ENCODE peak calls at places on chromosomes 13 and 19, in nine cellular contexts. One of them, this sample, is unnamed.

GRCh38 chr13:19863323-19864017 is at the start of gene ZMYM5:
- DNase-seq in NCI-H774: peak; percentile 93
- DNase-seq in ovary: peak; percentile 98
- DNase-seq in NCI-H1092 treated with DMSO at 0.1 percent for 48 hours: peak; percentile 99
- DNase-seq in psoas muscle: peak; percentile 100
- DNase-seq in D721Med: peak; percentile 87
- DNase-seq in amniotic epithelial cell: peak; percentile 99
- DNase-seq in activated CD4-positive, alpha-beta T cell treated with anti-CD3 and anti-CD28 coated beads for 48 hours: peak; percentile 98
- DNase-seq in sciatic nerve: peak; percentile 99
- DNase-seq in this sample: peak; percentile 99

GRCh38 chr19:4352701-4353121 is 9.3 kb downstream of the MPND start:
- DNase-seq in NCI-H774: no peak
- DNase-seq in ovary: peak; percentile 63
- DNase-seq in NCI-H1092 treated with DMSO at 0.1 percent for 48 hours: peak; percentile 25
- DNase-seq in psoas muscle: no peak
- DNase-seq in D721Med: peak; percentile 87
- DNase-seq in amniotic epithelial cell: peak; percentile 61
- DNase-seq in activated CD4-positive, alpha-beta T cell treated with anti-CD3 and anti-CD28 coated beads for 48 hours: peak; percentile 64
- DNase-seq in sciatic nerve: peak; percentile 67
- DNase-seq in this sample: peak; percentile 30

GRCh38 chr19:10936661-10937084 is 8.1 kb downstream of the TIMM29 start:
- DNase-seq in NCI-H774: peak; percentile 77
- DNase-seq in ovary: peak; percentile 58
- DNase-seq in NCI-H1092 treated with DMSO at 0.1 percent for 48 hours: peak; percentile 84
- DNase-seq in psoas muscle: no peak
- DNase-seq in D721Med: no peak
- DNase-seq in amniotic epithelial cell: peak; percentile 78
- DNase-seq in activated CD4-positive, alpha-beta T cell treated with anti-CD3 and anti-CD28 coated beads for 48 hours: peak; percentile 33
- DNase-seq in sciatic nerve: no peak
- DNase-seq in this sample: peak; percentile 66

GRCh38 chr19:35715981-35716734 is 1.6 kb upstream of the KMT2B start:
- DNase-seq in NCI-H774: no peak
- DNase-seq in ovary: peak; percentile 72
- DNase-seq in NCI-H1092 treated with DMSO at 0.1 percent for 48 hours: no peak
- DNase-seq in psoas muscle: peak; percentile 81
- DNase-seq in D721Med: no peak
- DNase-seq in amniotic epithelial cell: peak; percentile 26
- DNase-seq in activated CD4-positive, alpha-beta T cell treated with anti-CD3 and anti-CD28 coated beads for 48 hours: no peak
- DNase-seq in sciatic nerve: peak; percentile 83
- DNase-seq in this sample: peak; percentile 30

GRCh38 chr13:91328726-91329125 is 18.8 kb upstream of the MIR17HG start:
- DNase-seq in NCI-H774: no peak
- DNase-seq in ovary: no peak
- DNase-seq in NCI-H1092 treated with DMSO at 0.1 percent for 48 hours: no peak
- DNase-seq in psoas muscle: no peak
- DNase-seq in D721Med: no peak
- DNase-seq in amniotic epithelial cell: no peak
- DNase-seq in activated CD4-positive, alpha-beta T cell treated with anti-CD3 and anti-CD28 coated beads for 48 hours: no peak
- DNase-seq in sciatic nerve: no peak
- DNase-seq in this sample: no peak

GRCh38 chr13:108213946-108214345 is 1.4 kb downstream of the LIG4 start:
- DNase-seq in NCI-H774: peak; percentile 58
- DNase-seq in ovary: no peak
- DNase-seq in NCI-H1092 treated with DMSO at 0.1 percent for 48 hours: no peak
- DNase-seq in psoas muscle: no peak
- DNase-seq in D721Med: no peak
- DNase-seq in amniotic epithelial cell: no peak
- DNase-seq in activated CD4-positive, alpha-beta T cell treated with anti-CD3 and anti-CD28 coated beads for 48 hours: no peak
- DNase-seq in sciatic nerve: no peak
- DNase-seq in this sample: peak; percentile 53

GRCh38 chr19:17473041-17473440 is 2.7 kb downstream of the SLC27A1 start:
- DNase-seq in NCI-H774: no peak
- DNase-seq in ovary: no peak
- DNase-seq in NCI-H1092 treated with DMSO at 0.1 percent for 48 hours: no peak
- DNase-seq in psoas muscle: no peak
- DNase-seq in D721Med: no peak
- DNase-seq in amniotic epithelial cell: peak; percentile 77
- DNase-seq in activated CD4-positive, alpha-beta T cell treated with anti-CD3 and anti-CD28 coated beads for 48 hours: no peak
- DNase-seq in sciatic nerve: no peak
- DNase-seq in this sample: peak; percentile 83

GRCh38 chr13:24636776-24637175 is 43.4 kb upstream of the ATP12A start:
- DNase-seq in NCI-H774: no peak
- DNase-seq in ovary: no peak
- DNase-seq in NCI-H1092 treated with DMSO at 0.1 percent for 48 hours: no peak
- DNase-seq in psoas muscle: no peak
- DNase-seq in D721Med: no peak
- DNase-seq in amniotic epithelial cell: no peak
- DNase-seq in activated CD4-positive, alpha-beta T cell treated with anti-CD3 and anti-CD28 coated beads for 48 hours: no peak
- DNase-seq in sciatic nerve: no peak
- DNase-seq in this sample: no peak

GRCh38 chr19:30584121-30584520 is 211.9 kb downstream of the ZNF536 start:
- DNase-seq in NCI-H774: no peak
- DNase-seq in ovary: no peak
- DNase-seq in NCI-H1092 treated with DMSO at 0.1 percent for 48 hours: no peak
- DNase-seq in psoas muscle: no peak
- DNase-seq in D721Med: peak; percentile 66
- DNase-seq in amniotic epithelial cell: no peak
- DNase-seq in activated CD4-positive, alpha-beta T cell treated with anti-CD3 and anti-CD28 coated beads for 48 hours: no peak
- DNase-seq in sciatic nerve: no peak
- DNase-seq in this sample: no peak

GRCh38 chr13:98445340-98446233 is 131.3 kb downstream of the STK24 start:
- DNase-seq in NCI-H774: no peak
- DNase-seq in ovary: peak; percentile 77
- DNase-seq in NCI-H1092 treated with DMSO at 0.1 percent for 48 hours: peak; percentile 28
- DNase-seq in psoas muscle: peak; percentile 83
- DNase-seq in D721Med: peak; percentile 73
- DNase-seq in amniotic epithelial cell: peak; percentile 28
- DNase-seq in activated CD4-positive, alpha-beta T cell treated with anti-CD3 and anti-CD28 coated beads for 48 hours: peak; percentile 87
- DNase-seq in sciatic nerve: peak; percentile 85
- DNase-seq in this sample: peak; percentile 10

GRCh38 chr13:74794582-74794981 is 660.4 kb upstream of the KLF12 start:
- DNase-seq in NCI-H774: no peak
- DNase-seq in ovary: no peak
- DNase-seq in NCI-H1092 treated with DMSO at 0.1 percent for 48 hours: no peak
- DNase-seq in psoas muscle: no peak
- DNase-seq in D721Med: no peak
- DNase-seq in amniotic epithelial cell: no peak
- DNase-seq in activated CD4-positive, alpha-beta T cell treated with anti-CD3 and anti-CD28 coated beads for 48 hours: no peak
- DNase-seq in sciatic nerve: no peak
- DNase-seq in this sample: no peak

GRCh38 chr13:106919093-106919492 is 351.2 kb upstream of the ARGLU1 start:
- DNase-seq in NCI-H774: no peak
- DNase-seq in ovary: no peak
- DNase-seq in NCI-H1092 treated with DMSO at 0.1 percent for 48 hours: no peak
- DNase-seq in psoas muscle: no peak
- DNase-seq in D721Med: no peak
- DNase-seq in amniotic epithelial cell: no peak
- DNase-seq in activated CD4-positive, alpha-beta T cell treated with anti-CD3 and anti-CD28 coated beads for 48 hours: no peak
- DNase-seq in sciatic nerve: no peak
- DNase-seq in this sample: no peak

GRCh38 chr13:43136940-43137574 is 113.7 kb downstream of the DNAJC15 start:
- DNase-seq in NCI-H774: no peak
- DNase-seq in ovary: no peak
- DNase-seq in NCI-H1092 treated with DMSO at 0.1 percent for 48 hours: peak; percentile 15
- DNase-seq in psoas muscle: no peak
- DNase-seq in D721Med: no peak
- DNase-seq in amniotic epithelial cell: no peak
- DNase-seq in activated CD4-positive, alpha-beta T cell treated with anti-CD3 and anti-CD28 coated beads for 48 hours: no peak
- DNase-seq in sciatic nerve: no peak
- DNase-seq in this sample: no peak

GRCh38 chr19:47176071-47176626 is 45.5 kb downstream of the SAE1 start:
- DNase-seq in NCI-H774: no peak
- DNase-seq in ovary: no peak
- DNase-seq in NCI-H1092 treated with DMSO at 0.1 percent for 48 hours: no peak
- DNase-seq in psoas muscle: no peak
- DNase-seq in D721Med: no peak
- DNase-seq in amniotic epithelial cell: peak; percentile 51
- DNase-seq in activated CD4-positive, alpha-beta T cell treated with anti-CD3 and anti-CD28 coated beads for 48 hours: no peak
- DNase-seq in sciatic nerve: no peak
- DNase-seq in this sample: peak; percentile 87

GRCh38 chr19:36246006-36246391 is 31.1 kb downstream of the ZNF146 start:
- DNase-seq in NCI-H774: no peak
- DNase-seq in ovary: no peak
- DNase-seq in NCI-H1092 treated with DMSO at 0.1 percent for 48 hours: no peak
- DNase-seq in psoas muscle: no peak
- DNase-seq in D721Med: no peak
- DNase-seq in amniotic epithelial cell: no peak
- DNase-seq in activated CD4-positive, alpha-beta T cell treated with anti-CD3 and anti-CD28 coated beads for 48 hours: no peak
- DNase-seq in sciatic nerve: no peak
- DNase-seq in this sample: no peak

GRCh38 chr19:16470911-16471811 is 609 bp downstream of the EPS15L1 start:
- DNase-seq in NCI-H774: no peak
- DNase-seq in ovary: no peak
- DNase-seq in NCI-H1092 treated with DMSO at 0.1 percent for 48 hours: peak; percentile 13
- DNase-seq in psoas muscle: peak; percentile 66
- DNase-seq in D721Med: no peak
- DNase-seq in amniotic epithelial cell: peak; percentile 57
- DNase-seq in activated CD4-positive, alpha-beta T cell treated with anti-CD3 and anti-CD28 coated beads for 48 hours: peak; percentile 46
- DNase-seq in sciatic nerve: peak; percentile 65
- DNase-seq in this sample: peak; percentile 30

GRCh38 chr13:105050696-105051095 is 1484.8 kb downstream of the EFNB2 start:
- DNase-seq in NCI-H774: no peak
- DNase-seq in ovary: no peak
- DNase-seq in NCI-H1092 treated with DMSO at 0.1 percent for 48 hours: no peak
- DNase-seq in psoas muscle: no peak
- DNase-seq in D721Med: no peak
- DNase-seq in amniotic epithelial cell: no peak
- DNase-seq in activated CD4-positive, alpha-beta T cell treated with anti-CD3 and anti-CD28 coated beads for 48 hours: no peak
- DNase-seq in sciatic nerve: no peak
- DNase-seq in this sample: peak; percentile 51

GRCh38 chr19:49188626-49189200 is 31.1 kb downstream of the TRPM4 start:
- DNase-seq in NCI-H774: no peak
- DNase-seq in ovary: no peak
- DNase-seq in NCI-H1092 treated with DMSO at 0.1 percent for 48 hours: no peak
- DNase-seq in psoas muscle: no peak
- DNase-seq in D721Med: no peak
- DNase-seq in amniotic epithelial cell: no peak
- DNase-seq in activated CD4-positive, alpha-beta T cell treated with anti-CD3 and anti-CD28 coated beads for 48 hours: no peak
- DNase-seq in sciatic nerve: no peak
- DNase-seq in this sample: no peak

GRCh38 chr19:40589723-40590429 is 11.3 kb upstream of the LTBP4 start:
- DNase-seq in NCI-H774: no peak
- DNase-seq in ovary: no peak
- DNase-seq in NCI-H1092 treated with DMSO at 0.1 percent for 48 hours: no peak
- DNase-seq in psoas muscle: no peak
- DNase-seq in D721Med: no peak
- DNase-seq in amniotic epithelial cell: no peak
- DNase-seq in activated CD4-positive, alpha-beta T cell treated with anti-CD3 and anti-CD28 coated beads for 48 hours: no peak
- DNase-seq in sciatic nerve: no peak
- DNase-seq in this sample: no peak

GRCh38 chr13:65940720-65941119 is 1289.4 kb downstream of the PCDH9 start:
- DNase-seq in NCI-H774: peak; percentile 85
- DNase-seq in ovary: no peak
- DNase-seq in NCI-H1092 treated with DMSO at 0.1 percent for 48 hours: peak; percentile 98
- DNase-seq in psoas muscle: no peak
- DNase-seq in D721Med: no peak
- DNase-seq in amniotic epithelial cell: no peak
- DNase-seq in activated CD4-positive, alpha-beta T cell treated with anti-CD3 and anti-CD28 coated beads for 48 hours: no peak
- DNase-seq in sciatic nerve: no peak
- DNase-seq in this sample: no peak

GRCh38 chr19:42420055-42420544 is 7.1 kb downstream of the LIPE start:
- DNase-seq in NCI-H774: no peak
- DNase-seq in ovary: no peak
- DNase-seq in NCI-H1092 treated with DMSO at 0.1 percent for 48 hours: no peak
- DNase-seq in psoas muscle: no peak
- DNase-seq in D721Med: no peak
- DNase-seq in amniotic epithelial cell: peak; percentile 56
- DNase-seq in activated CD4-positive, alpha-beta T cell treated with anti-CD3 and anti-CD28 coated beads for 48 hours: peak; percentile 88
- DNase-seq in sciatic nerve: no peak
- DNase-seq in this sample: peak; percentile 18

GRCh38 chr13:98438246-98439135 is 138.4 kb downstream of the STK24 start:
- DNase-seq in NCI-H774: no peak
- DNase-seq in ovary: no peak
- DNase-seq in NCI-H1092 treated with DMSO at 0.1 percent for 48 hours: no peak
- DNase-seq in psoas muscle: no peak
- DNase-seq in D721Med: no peak
- DNase-seq in amniotic epithelial cell: no peak
- DNase-seq in activated CD4-positive, alpha-beta T cell treated with anti-CD3 and anti-CD28 coated beads for 48 hours: no peak
- DNase-seq in sciatic nerve: no peak
- DNase-seq in this sample: no peak

GRCh38 chr19:14059093-14059480 is 2.8 kb downstream of the PALM3 start:
- DNase-seq in NCI-H774: no peak
- DNase-seq in ovary: no peak
- DNase-seq in NCI-H1092 treated with DMSO at 0.1 percent for 48 hours: no peak
- DNase-seq in psoas muscle: no peak
- DNase-seq in D721Med: no peak
- DNase-seq in amniotic epithelial cell: no peak
- DNase-seq in activated CD4-positive, alpha-beta T cell treated with anti-CD3 and anti-CD28 coated beads for 48 hours: peak; percentile 70
- DNase-seq in sciatic nerve: peak; percentile 67
- DNase-seq in this sample: no peak

GRCh38 chr19:40612831-40613668 is 11.9 kb downstream of the LTBP4 start:
- DNase-seq in NCI-H774: peak; percentile 69
- DNase-seq in ovary: peak; percentile 78
- DNase-seq in NCI-H1092 treated with DMSO at 0.1 percent for 48 hours: no peak
- DNase-seq in psoas muscle: peak; percentile 74
- DNase-seq in D721Med: peak; percentile 94
- DNase-seq in amniotic epithelial cell: peak; percentile 62
- DNase-seq in activated CD4-positive, alpha-beta T cell treated with anti-CD3 and anti-CD28 coated beads for 48 hours: peak; percentile 93
- DNase-seq in sciatic nerve: peak; percentile 86
- DNase-seq in this sample: no peak

GRCh38 chr13:112435973-112436372 is 59.8 kb downstream of the SPACA7 start:
- DNase-seq in NCI-H774: no peak
- DNase-seq in ovary: no peak
- DNase-seq in NCI-H1092 treated with DMSO at 0.1 percent for 48 hours: no peak
- DNase-seq in psoas muscle: no peak
- DNase-seq in D721Med: no peak
- DNase-seq in amniotic epithelial cell: no peak
- DNase-seq in activated CD4-positive, alpha-beta T cell treated with anti-CD3 and anti-CD28 coated beads for 48 hours: no peak
- DNase-seq in sciatic nerve: no peak
- DNase-seq in this sample: no peak

GRCh38 chr19:33204136-33204973 is 10.2 kb downstream of the LRP3 start:
- DNase-seq in NCI-H774: no peak
- DNase-seq in ovary: no peak
- DNase-seq in NCI-H1092 treated with DMSO at 0.1 percent for 48 hours: no peak
- DNase-seq in psoas muscle: peak; percentile 54
- DNase-seq in D721Med: no peak
- DNase-seq in amniotic epithelial cell: no peak
- DNase-seq in activated CD4-positive, alpha-beta T cell treated with anti-CD3 and anti-CD28 coated beads for 48 hours: no peak
- DNase-seq in sciatic nerve: no peak
- DNase-seq in this sample: no peak

GRCh38 chr19:30739394-30739793 is 367.2 kb downstream of the ZNF536 start:
- DNase-seq in NCI-H774: no peak
- DNase-seq in ovary: no peak
- DNase-seq in NCI-H1092 treated with DMSO at 0.1 percent for 48 hours: no peak
- DNase-seq in psoas muscle: peak; percentile 61
- DNase-seq in D721Med: no peak
- DNase-seq in amniotic epithelial cell: no peak
- DNase-seq in activated CD4-positive, alpha-beta T cell treated with anti-CD3 and anti-CD28 coated beads for 48 hours: no peak
- DNase-seq in sciatic nerve: peak; percentile 83
- DNase-seq in this sample: no peak

GRCh38 chr19:50301607-50301971 is 27.6 kb downstream of the KCNC3 start:
- DNase-seq in NCI-H774: no peak
- DNase-seq in ovary: no peak
- DNase-seq in NCI-H1092 treated with DMSO at 0.1 percent for 48 hours: no peak
- DNase-seq in psoas muscle: no peak
- DNase-seq in D721Med: no peak
- DNase-seq in amniotic epithelial cell: no peak
- DNase-seq in activated CD4-positive, alpha-beta T cell treated with anti-CD3 and anti-CD28 coated beads for 48 hours: no peak
- DNase-seq in sciatic nerve: no peak
- DNase-seq in this sample: no peak

GRCh38 chr19:15337202-15337601 is 4.9 kb upstream of the BRD4 start:
- DNase-seq in NCI-H774: no peak
- DNase-seq in ovary: no peak
- DNase-seq in NCI-H1092 treated with DMSO at 0.1 percent for 48 hours: no peak
- DNase-seq in psoas muscle: no peak
- DNase-seq in D721Med: no peak
- DNase-seq in amniotic epithelial cell: peak; percentile 40
- DNase-seq in activated CD4-positive, alpha-beta T cell treated with anti-CD3 and anti-CD28 coated beads for 48 hours: no peak
- DNase-seq in sciatic nerve: no peak
- DNase-seq in this sample: peak; percentile 52

GRCh38 chr19:14871619-14872230 is 14.2 kb downstream of the OR7A17 start:
- DNase-seq in NCI-H774: no peak
- DNase-seq in ovary: no peak
- DNase-seq in NCI-H1092 treated with DMSO at 0.1 percent for 48 hours: peak; percentile 4
- DNase-seq in psoas muscle: no peak
- DNase-seq in D721Med: no peak
- DNase-seq in amniotic epithelial cell: no peak
- DNase-seq in activated CD4-positive, alpha-beta T cell treated with anti-CD3 and anti-CD28 coated beads for 48 hours: no peak
- DNase-seq in sciatic nerve: no peak
- DNase-seq in this sample: no peak

GRCh38 chr13:44420376-44421220 is 47.0 kb downstream of the SERP2 start:
- DNase-seq in NCI-H774: no peak
- DNase-seq in ovary: no peak
- DNase-seq in NCI-H1092 treated with DMSO at 0.1 percent for 48 hours: no peak
- DNase-seq in psoas muscle: no peak
- DNase-seq in D721Med: no peak
- DNase-seq in amniotic epithelial cell: no peak
- DNase-seq in activated CD4-positive, alpha-beta T cell treated with anti-CD3 and anti-CD28 coated beads for 48 hours: no peak
- DNase-seq in sciatic nerve: no peak
- DNase-seq in this sample: no peak

This sample was measured in astrocyte.